ENCODE peak calls at places on chromosomes 13 and 19, in seven cellular contexts. K is PC-3, G is GM23248, V is GM23338, D is HCT116, H is OCI-LY7, R is MM.1S. W is an unnamed sample.

GRCh38 chr19:17645339-17645963 is 42.7 kb downstream of the UNC13A start:
- DNase-seq in K (no peak), G (no peak), V (no peak), D (no peak), H (no peak), R (no peak), W (no peak)

GRCh38 chr19:4108767-4109625 is 14.9 kb downstream of the MAP2K2 start:
- DNase-seq in K (no peak), G (no peak), V (no peak), D (no peak), H (no peak), R (no peak), W (no peak)

GRCh38 chr13:26563713-26564112 is 6.2 kb downstream of the WASF3 start:
- DNase-seq in K (no peak), G (no peak), V (no peak), D (no peak), H (no peak), R (no peak), W (no peak)

GRCh38 chr19:41369769-41370168 is 5.8 kb upstream of the B9D2 start:
- DNase-seq in K (no peak), G (no peak), V (no peak), D (no peak), H (no peak), R (no peak), W (no peak)

GRCh38 chr13:106752584-106753202 is 184.8 kb upstream of the ARGLU1 start:
- DNase-seq in K (no peak), G (no peak), V (no peak), D (no peak), H (no peak), R (no peak), W (no peak)

GRCh38 chr19:16531380-16531669 is 10.9 kb downstream of the CHERP start:
- DNase-seq in K (no peak), G (no peak), V (no peak), D (no peak), H (no peak), R (no peak), W (no peak)

GRCh38 chr13:30441304-30441703 is 19.0 kb downstream of the UBE2L5 start:
- DNase-seq in K (no peak), G (peak; percentile 19), V (no peak), D (no peak), H (peak; percentile 60), R (no peak), W (no peak)

GRCh38 chr19:48629297-48629598 is 7.9 kb downstream of the DBP start:
- DNase-seq in K (no peak), G (no peak), V (no peak), D (no peak), H (no peak), R (no peak), W (no peak)

GRCh38 chr19:55091955-55092354 is 16.3 kb downstream of the EPS8L1 start:
- DNase-seq in K (no peak), G (no peak), V (peak; percentile 92), D (no peak), H (no peak), R (no peak), W (no peak)

GRCh38 chr19:16012552-16012951 is 63.7 kb upstream of the TPM4 start:
- DNase-seq in K (no peak), G (no peak), V (no peak), D (no peak), H (no peak), R (no peak), W (no peak)

GRCh38 chr19:46902402-46902766 is 41.6 kb downstream of the ARHGAP35 start:
- DNase-seq in K (peak; percentile 86), G (peak; percentile 60), V (peak; percentile 40), D (peak; percentile 71), H (no peak), R (no peak), W (peak; percentile 51)

GRCh38 chr13:51158923-51159322 is 47.8 kb upstream of the C13orf42 start:
- DNase-seq in K (no peak), G (peak; percentile 61), V (no peak), D (no peak), H (no peak), R (no peak), W (no peak)

GRCh38 chr13:41356788-41357187 is 45.7 kb downstream of the NAA16 start:
- DNase-seq in K (peak; percentile 35), G (no peak), V (no peak), D (no peak), H (no peak), R (no peak), W (no peak)

GRCh38 chr19:5093297-5093858 is 124.5 kb downstream of the KDM4B start:
- DNase-seq in K (no peak), G (no peak), V (no peak), D (no peak), H (no peak), R (no peak), W (no peak)

GRCh38 chr13:20828540-20829364 is 55.0 kb upstream of the EEF1AKMT1 start:
- DNase-seq in K (peak; percentile 75), G (peak; percentile 81), V (peak; percentile 87), D (peak; percentile 26), H (peak; percentile 68), R (peak; percentile 43), W (peak; percentile 64)

GRCh38 chr19:14770944-14771839 is 7.2 kb downstream of the ADGRE2 start:
- DNase-seq in K (no peak), G (no peak), V (no peak), D (no peak), H (peak; percentile 20), R (no peak), W (no peak)

GRCh38 chr19:5343848-5344247 is 3.2 kb upstream of the PTPRS start:
- DNase-seq in K (no peak), G (peak; percentile 58), V (no peak), D (no peak), H (no peak), R (no peak), W (no peak)

GRCh38 chr13:80145291-80145690 is 195.6 kb downstream of the SPRY2 start:
- DNase-seq in K (no peak), G (no peak), V (no peak), D (no peak), H (no peak), R (no peak), W (no peak)

GRCh38 chr19:28727133-28727834 is 485.7 kb downstream of the UQCRFS1 start:
- DNase-seq in K (no peak), G (peak; percentile 32), V (peak; percentile 85), D (no peak), H (no peak), R (no peak), W (no peak)

GRCh38 chr13:31722684-31723083 is 16.6 kb upstream of the RXFP2 start:
- DNase-seq in K (no peak), G (no peak), V (no peak), D (no peak), H (no peak), R (no peak), W (no peak)

GRCh38 chr19:45828523-45828922 is 13.4 kb upstream of the RSPH6A start:
- DNase-seq in K (no peak), G (no peak), V (no peak), D (no peak), H (no peak), R (no peak), W (no peak)

GRCh38 chr19:17073869-17074627 is 1.2 kb downstream of the HAUS8 start:
- DNase-seq in K (no peak), G (peak; percentile 65), V (peak; percentile 62), D (no peak), H (peak; percentile 85), R (peak; percentile 85), W (no peak)

GRCh38 chr19:48186541-48186991 is 16.1 kb downstream of the ZSWIM9 start:
- DNase-seq in K (no peak), G (no peak), V (no peak), D (no peak), H (peak; percentile 93), R (no peak), W (no peak)

GRCh38 chr19:16190736-16191135 is 5.5 kb downstream of the FAM32A start:
- DNase-seq in K (no peak), G (no peak), V (no peak), D (no peak), H (no peak), R (no peak), W (no peak)

GRCh38 chr19:10258080-10258710 is 6.2 kb downstream of the MRPL4 start:
- DNase-seq in K (no peak), G (no peak), V (no peak), D (no peak), H (no peak), R (no peak), W (no peak)

GRCh38 chr19:10260141-10260584 is 8.1 kb downstream of the MRPL4 start:
- DNase-seq in K (peak; percentile 56), G (peak; percentile 31), V (no peak), D (peak; percentile 23), H (no peak), R (no peak), W (peak; percentile 56)

GRCh38 chr19:10268077-10268476 is 2.8 kb upstream of the ICAM1 start:
- DNase-seq in K (no peak), G (no peak), V (no peak), D (no peak), H (no peak), R (no peak), W (no peak)

GRCh38 chr19:10259162-10259905 is 7.3 kb downstream of the MRPL4 start:
- DNase-seq in K (peak; percentile 89), G (peak; percentile 84), V (peak; percentile 98), D (peak; percentile 82), H (peak; percentile 94), R (peak; percentile 81), W (peak; percentile 95)

GRCh38 chr19:10262771-10263170 is 8.1 kb upstream of the ICAM1 start:
- DNase-seq in K (peak; percentile 32), G (peak; percentile 40), V (no peak), D (no peak), H (no peak), R (no peak), W (no peak)
- H3K9me2 ChIP-seq in K (no peaks in the 10 kb centered on the region), G (no peaks in the 10 kb centered on the region), V (no peaks in the 10 kb centered on the region), D (no peaks in the 10 kb centered on the region), H (no peaks in the 10 kb centered on the region), R (no peaks in the 10 kb centered on the region), W (no peaks in the 10 kb centered on the region)

GRCh38 chr19:34416021-34416545 is 11.9 kb downstream of the PDCD2L start:
- DNase-seq in K (no peak), G (peak; percentile 17), V (no peak), D (no peak), H (no peak), R (no peak), W (no peak)

GRCh38 chr19:34418300-34418699 is 9.9 kb upstream of the UBA2 start:
- DNase-seq in K (no peak), G (no peak), V (no peak), D (no peak), H (no peak), R (no peak), W (no peak)
- H3K9me2 ChIP-seq in K (no peaks in the 10 kb centered on the region), G (no peaks in the 10 kb centered on the region), V (no peaks in the 10 kb centered on the region), D (no peaks in the 10 kb centered on the region), H (no peaks in the 10 kb centered on the region), R (no peaks in the 10 kb centered on the region), W (no peaks in the 10 kb centered on the region)

DNA sequence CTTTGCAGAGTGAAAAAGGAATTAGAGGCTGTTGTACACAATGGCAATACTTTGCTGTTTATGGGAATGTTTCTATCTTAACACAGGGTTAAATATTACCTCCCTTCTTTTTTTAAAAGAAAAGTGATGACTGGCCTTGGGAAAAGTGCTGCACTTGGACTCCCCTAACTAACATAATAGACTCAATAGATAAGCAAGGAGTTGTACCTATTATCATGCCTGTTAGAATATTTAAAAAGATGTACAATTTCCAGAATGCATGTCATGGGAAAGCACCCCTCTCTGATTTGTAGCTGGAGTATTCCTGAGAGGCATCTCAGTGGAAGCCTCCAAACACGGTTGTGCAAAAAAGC is 79.3 kb upstream of the GPC6 start:
- DNase-seq in K (no peak), G (no peak), V (no peak), D (no peak), H (no peak), R (no peak), W (no peak)
- H3K9me2 ChIP-seq in K (no peaks in the 10 kb centered on the region), G (no peaks in the 10 kb centered on the region), V (no peaks in the 10 kb centered on the region), D (no peaks in the 10 kb centered on the region), H (no peaks in the 10 kb centered on the region), R (no peaks in the 10 kb centered on the region), W (no peaks in the 10 kb centered on the region)

GRCh38 chr19:7358102-7358597 is 9.4 kb downstream of the ARHGEF18 start:
- DNase-seq in K (no peak), G (no peak), V (no peak), D (no peak), H (no peak), R (no peak), W (no peak)
- H3K9me2 ChIP-seq in K (no peaks in the 10 kb centered on the region), G (no peaks in the 10 kb centered on the region), V (peaks cover 10% of the 10 kb centered on the region), D (no peaks in the 10 kb centered on the region), H (no peaks in the 10 kb centered on the region), R (no peaks in the 10 kb centered on the region), W (no peaks in the 10 kb centered on the region)